ENCODE peak calls at places on chromosomes 4 and X, in four cellular contexts. One of them, this sample, is unnamed.

GRCh38 chr4:18684932-18685331 is 663.4 kb upstream of the LCORL start:
- DNase-seq in NCI-H1694 treated with DMSO at 0.1 percent for 48 hours: no peak
- DNase-seq in activated CD4-positive, alpha-beta T cell treated with anti-CD3 and anti-CD28 coated beads, Interleukin-2, amount 50 U/mL, for 24 hours: no peak
- DNase-seq in GM10248: no peak
- DNase-seq in this sample: peak

GRCh38 chr4:73902038-73902637 is 32.9 kb downstream of the CXCL1 start:
- DNase-seq in NCI-H1694 treated with DMSO at 0.1 percent for 48 hours: no peak
- DNase-seq in activated CD4-positive, alpha-beta T cell treated with anti-CD3 and anti-CD28 coated beads, Interleukin-2, amount 50 U/mL, for 24 hours: no peak
- DNase-seq in GM10248: no peak
- DNase-seq in this sample: no peak

GRCh38 chr4:90121961-90122748 is 5.0 kb upstream of the CCSER1 start:
- DNase-seq in NCI-H1694 treated with DMSO at 0.1 percent for 48 hours: no peak
- DNase-seq in activated CD4-positive, alpha-beta T cell treated with anti-CD3 and anti-CD28 coated beads, Interleukin-2, amount 50 U/mL, for 24 hours: no peak
- DNase-seq in GM10248: no peak
- DNase-seq in this sample: no peak

GRCh38 chr4:64359496-64359895 is 49.8 kb downstream of the TECRL start:
- DNase-seq in NCI-H1694 treated with DMSO at 0.1 percent for 48 hours: no peak
- DNase-seq in activated CD4-positive, alpha-beta T cell treated with anti-CD3 and anti-CD28 coated beads, Interleukin-2, amount 50 U/mL, for 24 hours: no peak
- DNase-seq in GM10248: no peak
- DNase-seq in this sample: no peak

GRCh38 chr4:128228778-128229457 is 58.7 kb downstream of the PGRMC2 start:
- DNase-seq in NCI-H1694 treated with DMSO at 0.1 percent for 48 hours: peak
- DNase-seq in activated CD4-positive, alpha-beta T cell treated with anti-CD3 and anti-CD28 coated beads, Interleukin-2, amount 50 U/mL, for 24 hours: no peak
- DNase-seq in GM10248: no peak
- DNase-seq in this sample: peak

GRCh38 chrX:20363003-20363674 is 96.4 kb upstream of the RPS6KA3 start:
- DNase-seq in NCI-H1694 treated with DMSO at 0.1 percent for 48 hours: no peak
- DNase-seq in activated CD4-positive, alpha-beta T cell treated with anti-CD3 and anti-CD28 coated beads, Interleukin-2, amount 50 U/mL, for 24 hours: no peak
- DNase-seq in GM10248: no peak
- DNase-seq in this sample: no peak

GRCh38 chrX:68433155-68433980 is at the start of gene OPHN1:
- DNase-seq in NCI-H1694 treated with DMSO at 0.1 percent for 48 hours: peak
- DNase-seq in activated CD4-positive, alpha-beta T cell treated with anti-CD3 and anti-CD28 coated beads, Interleukin-2, amount 50 U/mL, for 24 hours: no peak
- DNase-seq in GM10248: peak
- DNase-seq in this sample: peak

GRCh38 chr4:156974264-156974663 is 2.7 kb upstream of the PDGFC start:
- DNase-seq in NCI-H1694 treated with DMSO at 0.1 percent for 48 hours: no peak
- DNase-seq in activated CD4-positive, alpha-beta T cell treated with anti-CD3 and anti-CD28 coated beads, Interleukin-2, amount 50 U/mL, for 24 hours: no peak
- DNase-seq in GM10248: no peak
- DNase-seq in this sample: no peak

GRCh38 chr4:94936854-94937253 is 179.1 kb downstream of the BMPR1B start:
- DNase-seq in NCI-H1694 treated with DMSO at 0.1 percent for 48 hours: no peak
- DNase-seq in activated CD4-positive, alpha-beta T cell treated with anti-CD3 and anti-CD28 coated beads, Interleukin-2, amount 50 U/mL, for 24 hours: no peak
- DNase-seq in GM10248: no peak
- DNase-seq in this sample: no peak

GRCh38 chrX:9681422-9681821 is 84.2 kb downstream of the GPR143 start:
- DNase-seq in NCI-H1694 treated with DMSO at 0.1 percent for 48 hours: no peak
- DNase-seq in activated CD4-positive, alpha-beta T cell treated with anti-CD3 and anti-CD28 coated beads, Interleukin-2, amount 50 U/mL, for 24 hours: no peak
- DNase-seq in GM10248: no peak
- DNase-seq in this sample: no peak

GRCh38 chr4:4427478-4427870 is 40.6 kb downstream of the NSG1 start:
- DNase-seq in NCI-H1694 treated with DMSO at 0.1 percent for 48 hours: no peak
- DNase-seq in activated CD4-positive, alpha-beta T cell treated with anti-CD3 and anti-CD28 coated beads, Interleukin-2, amount 50 U/mL, for 24 hours: no peak
- DNase-seq in GM10248: no peak
- DNase-seq in this sample: no peak